ENCODE peak calls at places on chromosomes 3 and 15, in ten cellular contexts. One of them, this sample, is unnamed. For H3K9me3, the result is how much of the 10 kb centered on the place peaks cover.

GRCh38 chr3:42702066-42702951 is at the start of gene HHATL:
- DNase-seq in suprapubic skin: peak
- DNase-seq in SK-N-SH: peak
- DNase-seq in tibial nerve: no peak
- DNase-seq in A549: no peak
- DNase-seq in HepG2: no peak
- DNase-seq in stomach: peak
- DNase-seq in sigmoid colon: no peak
- DNase-seq in transverse colon: no peak
- DNase-seq in ovary: no peak
- DNase-seq in this sample: no peak

GRCh38 chr3:89332311-89333159 is 225.1 kb downstream of the EPHA3 start:
- DNase-seq in SK-N-SH: no peak
- DNase-seq in transverse colon: no peak
- DNase-seq in sigmoid colon: no peak
- DNase-seq in A549: no peak
- DNase-seq in ovary: no peak
- DNase-seq in tibial nerve: no peak
- DNase-seq in stomach: no peak
- DNase-seq in HepG2: no peak
- DNase-seq in suprapubic skin: no peak
- DNase-seq in this sample: no peak

GRCh38 chr3:16315623-16316022 is 50.6 kb downstream of the OXNAD1 start:
- DNase-seq in HepG2: no peak
- DNase-seq in suprapubic skin: no peak
- DNase-seq in transverse colon: no peak
- DNase-seq in sigmoid colon: no peak
- DNase-seq in SK-N-SH: no peak
- DNase-seq in A549: no peak
- DNase-seq in stomach: no peak
- DNase-seq in tibial nerve: no peak
- DNase-seq in ovary: no peak
- DNase-seq in this sample: peak

GRCh38 chr3:107938128-107938527 is 152.7 kb downstream of the CD47 start:
- DNase-seq in sigmoid colon: no peak
- DNase-seq in tibial nerve: peak
- DNase-seq in SK-N-SH: peak
- DNase-seq in transverse colon: no peak
- DNase-seq in stomach: no peak
- DNase-seq in HepG2: peak
- DNase-seq in A549: no peak
- DNase-seq in ovary: no peak
- DNase-seq in suprapubic skin: no peak
- DNase-seq in this sample: no peak

GRCh38 chr3:127959873-127960272 is 44.8 kb downstream of the KBTBD12 start:
- DNase-seq in ovary: no peak
- DNase-seq in A549: peak
- DNase-seq in HepG2: peak
- DNase-seq in sigmoid colon: no peak
- DNase-seq in transverse colon: peak
- DNase-seq in tibial nerve: no peak
- DNase-seq in stomach: peak
- DNase-seq in SK-N-SH: peak
- DNase-seq in suprapubic skin: no peak
- DNase-seq in this sample: no peak

GRCh38 chr15:63945005-63945788 is 101.1 kb downstream of the DAPK2 start:
- DNase-seq in transverse colon: peak
- DNase-seq in tibial nerve: peak
- DNase-seq in ovary: peak
- DNase-seq in HepG2: peak
- DNase-seq in sigmoid colon: peak
- DNase-seq in suprapubic skin: peak
- DNase-seq in A549: peak
- DNase-seq in SK-N-SH: peak
- DNase-seq in stomach: peak
- DNase-seq in this sample: peak

GRCh38 chr15:97115764-97116075 is 785.2 kb downstream of the NR2F2 start:
- DNase-seq in transverse colon: no peak
- DNase-seq in tibial nerve: no peak
- DNase-seq in HepG2: no peak
- DNase-seq in ovary: no peak
- DNase-seq in SK-N-SH: no peak
- DNase-seq in suprapubic skin: no peak
- DNase-seq in A549: no peak
- DNase-seq in sigmoid colon: no peak
- DNase-seq in stomach: no peak
- DNase-seq in this sample: no peak

GRCh38 chr15:67444100-67444499 is 76.8 kb upstream of the C15orf61 start:
- DNase-seq in suprapubic skin: no peak
- DNase-seq in HepG2: no peak
- DNase-seq in stomach: no peak
- DNase-seq in A549: no peak
- DNase-seq in ovary: no peak
- DNase-seq in transverse colon: no peak
- DNase-seq in SK-N-SH: no peak
- DNase-seq in sigmoid colon: no peak
- DNase-seq in tibial nerve: no peak
- DNase-seq in this sample: no peak

GRCh38 chr3:169813757-169814517 is 1.2 kb upstream of the LRRC34 start:
- DNase-seq in transverse colon: peak
- DNase-seq in SK-N-SH: no peak
- DNase-seq in sigmoid colon: no peak
- DNase-seq in A549: no peak
- DNase-seq in ovary: peak
- DNase-seq in tibial nerve: peak
- DNase-seq in HepG2: peak
- DNase-seq in suprapubic skin: no peak
- DNase-seq in stomach: peak
- DNase-seq in this sample: no peak

GRCh38 chr3:187025656-187026320 is 95.5 kb downstream of the ST6GAL1 start:
- DNase-seq in transverse colon: no peak
- DNase-seq in sigmoid colon: no peak
- DNase-seq in ovary: no peak
- DNase-seq in suprapubic skin: no peak
- DNase-seq in HepG2: no peak
- DNase-seq in stomach: no peak
- DNase-seq in A549: no peak
- DNase-seq in SK-N-SH: peak
- DNase-seq in tibial nerve: no peak
- DNase-seq in this sample: no peak

GRCh38 chr3:42174679-42175660 is 83.8 kb downstream of the TRAK1 start:
- DNase-seq in stomach: no peak
- DNase-seq in SK-N-SH: no peak
- DNase-seq in A549: no peak
- DNase-seq in suprapubic skin: peak
- DNase-seq in sigmoid colon: peak
- DNase-seq in tibial nerve: no peak
- DNase-seq in transverse colon: no peak
- DNase-seq in HepG2: no peak
- DNase-seq in ovary: no peak
- DNase-seq in this sample: no peak

GRCh38 chr3:29065211-29065785 is 215.6 kb upstream of the RBMS3 start:
- DNase-seq in stomach: peak
- DNase-seq in ovary: peak
- DNase-seq in HepG2: no peak
- DNase-seq in tibial nerve: peak
- DNase-seq in SK-N-SH: peak
- DNase-seq in sigmoid colon: peak
- DNase-seq in A549: peak
- DNase-seq in suprapubic skin: peak
- DNase-seq in transverse colon: peak
- DNase-seq in this sample: no peak

GRCh38 chr15:36831125-36831914 is 251.9 kb downstream of the CDIN1 start:
- DNase-seq in transverse colon: no peak
- DNase-seq in sigmoid colon: no peak
- DNase-seq in HepG2: no peak
- DNase-seq in SK-N-SH: no peak
- DNase-seq in A549: no peak
- DNase-seq in ovary: no peak
- DNase-seq in stomach: no peak
- DNase-seq in tibial nerve: no peak
- DNase-seq in suprapubic skin: no peak
- DNase-seq in this sample: no peak

GRCh38 chr3:122576174-122576940 is 1.1 kb upstream of the PARP15 start:
- DNase-seq in HepG2: no peak
- DNase-seq in ovary: no peak
- DNase-seq in transverse colon: no peak
- DNase-seq in stomach: no peak
- DNase-seq in suprapubic skin: no peak
- DNase-seq in tibial nerve: no peak
- DNase-seq in SK-N-SH: no peak
- DNase-seq in sigmoid colon: no peak
- DNase-seq in A549: no peak
- DNase-seq in this sample: no peak

GRCh38 chr3:134628884-134629283 is 21.9 kb downstream of the KY start:
- DNase-seq in tibial nerve: no peak
- DNase-seq in A549: no peak
- DNase-seq in ovary: no peak
- DNase-seq in sigmoid colon: no peak
- DNase-seq in transverse colon: no peak
- DNase-seq in SK-N-SH: no peak
- DNase-seq in suprapubic skin: no peak
- DNase-seq in HepG2: no peak
- DNase-seq in stomach: peak
- DNase-seq in this sample: no peak

GRCh38 chr3:45795882-45796765 is at the start of gene SLC6A20:
- DNase-seq in HepG2: no peak
- DNase-seq in transverse colon: peak
- DNase-seq in ovary: no peak
- DNase-seq in SK-N-SH: peak
- DNase-seq in suprapubic skin: no peak
- DNase-seq in A549: no peak
- DNase-seq in sigmoid colon: no peak
- DNase-seq in tibial nerve: no peak
- DNase-seq in stomach: peak
- DNase-seq in this sample: no peak
- H3K4me3 ChIP-seq in HepG2: peak
- H3K4me3 ChIP-seq in transverse colon: peak
- H3K4me3 ChIP-seq in ovary: peak
- H3K4me3 ChIP-seq in SK-N-SH: peak
- H3K4me3 ChIP-seq in suprapubic skin: peak
- H3K4me3 ChIP-seq in A549: peak
- H3K4me3 ChIP-seq in sigmoid colon: no peak
- H3K4me3 ChIP-seq in tibial nerve: peak
- H3K4me3 ChIP-seq in stomach: peak
- H3K4me3 ChIP-seq in this sample: peak

GRCh38 chr15:55917881-55918296 is 75.5 kb downstream of the NEDD4 start:
- DNase-seq in transverse colon: peak
- DNase-seq in A549: peak
- DNase-seq in sigmoid colon: no peak
- DNase-seq in ovary: no peak
- DNase-seq in suprapubic skin: no peak
- DNase-seq in tibial nerve: no peak
- DNase-seq in HepG2: peak
- DNase-seq in stomach: peak
- DNase-seq in SK-N-SH: peak
- DNase-seq in this sample: no peak
- TF ChIP-seq EP300 in transverse colon: no peak
- TF ChIP-seq EP300 in A549: no peak
- TF ChIP-seq EP300 in sigmoid colon: no peak
- TF ChIP-seq EP300 in ovary: no peak
- TF ChIP-seq EP300 in suprapubic skin: no peak
- TF ChIP-seq EP300 in tibial nerve: no peak
- TF ChIP-seq EP300 in HepG2: no peak
- TF ChIP-seq EP300 in stomach: no peak
- TF ChIP-seq EP300 in SK-N-SH: no peak
- TF ChIP-seq EP300 in this sample: no peak

GRCh38 chr3:58691997-58692396 is 25.4 kb upstream of the FAM3D start:
- DNase-seq in SK-N-SH: no peak
- DNase-seq in suprapubic skin: no peak
- DNase-seq in stomach: no peak
- DNase-seq in A549: no peak
- DNase-seq in sigmoid colon: no peak
- DNase-seq in transverse colon: no peak
- DNase-seq in HepG2: no peak
- DNase-seq in ovary: no peak
- DNase-seq in tibial nerve: no peak
- DNase-seq in this sample: no peak

GRCh38 chr3:58690490-58690889 is 23.9 kb upstream of the FAM3D start:
- DNase-seq in suprapubic skin: no peak
- DNase-seq in transverse colon: no peak
- DNase-seq in SK-N-SH: no peak
- DNase-seq in ovary: no peak
- DNase-seq in sigmoid colon: no peak
- DNase-seq in A549: no peak
- DNase-seq in tibial nerve: no peak
- DNase-seq in HepG2: no peak
- DNase-seq in stomach: no peak
- DNase-seq in this sample: no peak

GRCh38 chr3:58693929-58694850 is 27.6 kb upstream of the FAM3D start:
- DNase-seq in sigmoid colon: no peak
- DNase-seq in HepG2: no peak
- DNase-seq in SK-N-SH: no peak
- DNase-seq in suprapubic skin: no peak
- DNase-seq in ovary: no peak
- DNase-seq in transverse colon: no peak
- DNase-seq in tibial nerve: no peak
- DNase-seq in A549: no peak
- DNase-seq in stomach: no peak
- DNase-seq in this sample: no peak

GRCh38 chr3:58696093-58696492 is 29.5 kb upstream of the FAM3D start:
- DNase-seq in A549: no peak
- DNase-seq in HepG2: no peak
- DNase-seq in SK-N-SH: no peak
- DNase-seq in tibial nerve: no peak
- DNase-seq in transverse colon: peak
- DNase-seq in stomach: peak
- DNase-seq in sigmoid colon: no peak
- DNase-seq in ovary: no peak
- DNase-seq in suprapubic skin: no peak
- DNase-seq in this sample: no peak

DNA sequence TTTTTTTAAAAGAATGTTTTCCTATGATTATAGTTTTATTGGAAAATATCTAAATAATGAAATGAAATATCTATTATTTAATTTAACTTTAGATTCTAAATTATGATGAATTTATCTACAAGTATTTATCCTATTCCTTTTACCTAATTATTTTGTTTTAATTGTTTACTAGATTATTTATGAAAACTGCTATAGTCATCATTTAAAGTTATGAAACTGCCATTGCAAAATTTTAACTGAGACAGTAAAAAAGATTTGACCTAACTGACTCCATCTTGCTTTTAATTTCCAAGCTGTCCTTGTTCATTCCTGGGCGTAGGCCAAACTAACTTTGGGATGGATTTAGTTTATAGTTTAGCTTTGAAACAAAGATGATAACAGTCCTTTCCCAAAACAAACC is 25.9 kb upstream of the FAM3D start:
- DNase-seq in HepG2: no peak
- DNase-seq in A549: no peak
- DNase-seq in suprapubic skin: no peak
- DNase-seq in tibial nerve: no peak
- DNase-seq in ovary: no peak
- DNase-seq in stomach: no peak
- DNase-seq in sigmoid colon: no peak
- DNase-seq in transverse colon: no peak
- DNase-seq in SK-N-SH: no peak
- DNase-seq in this sample: no peak
- H3K9me3 ChIP-seq in HepG2: under half
- H3K9me3 ChIP-seq in A549: under half
- H3K9me3 ChIP-seq in suprapubic skin: under half
- H3K9me3 ChIP-seq in tibial nerve: under half
- H3K9me3 ChIP-seq in ovary: under half
- H3K9me3 ChIP-seq in stomach: under half
- H3K9me3 ChIP-seq in sigmoid colon: under half
- H3K9me3 ChIP-seq in transverse colon: under half
- H3K9me3 ChIP-seq in SK-N-SH: under half
- H3K9me3 ChIP-seq in this sample: under half

GRCh38 chr3:71652786-71653419 is 69.4 kb upstream of the FOXP1 start:
- DNase-seq in tibial nerve: peak
- DNase-seq in A549: peak
- DNase-seq in ovary: peak
- DNase-seq in transverse colon: peak
- DNase-seq in stomach: peak
- DNase-seq in HepG2: peak
- DNase-seq in SK-N-SH: peak
- DNase-seq in suprapubic skin: no peak
- DNase-seq in sigmoid colon: peak
- DNase-seq in this sample: no peak
- H3K4me3 ChIP-seq in tibial nerve: no peak
- H3K4me3 ChIP-seq in A549: no peak
- H3K4me3 ChIP-seq in ovary: no peak
- H3K4me3 ChIP-seq in transverse colon: no peak
- H3K4me3 ChIP-seq in stomach: peak
- H3K4me3 ChIP-seq in HepG2: peak
- H3K4me3 ChIP-seq in SK-N-SH: no peak
- H3K4me3 ChIP-seq in suprapubic skin: no peak
- H3K4me3 ChIP-seq in sigmoid colon: no peak
- H3K4me3 ChIP-seq in this sample: no peak